ENCODE peak calls at places on chromosomes 11 and 22, in eight cellular contexts. S is HCT116, L is stomach, N is breast epithelium, M is sigmoid colon, Q is transverse colon, H is GM12891, P is prostate gland. E is an unnamed sample.

GRCh38 chr22:30863161-30863833 is 105.3 kb downstream of the MORC2 start:
- DNase-seq in M (peak; percentile 50), N (peak; percentile 45), Q (no peak), H (no peak), L (peak; percentile 24), S (no peak), P (no peak), E (peak; percentile 4)

GRCh38 chr22:36921309-36922096 is 8.1 kb downstream of the CSF2RB start:
- DNase-seq in L (peak; percentile 39), P (no peak), Q (peak; percentile 48), N (no peak), M (no peak), H (no peak), S (no peak), E (peak; percentile 57)

GRCh38 chr11:58922475-58922874 is 16.8 kb upstream of the GLYATL1 start:
- DNase-seq in S (no peak), H (no peak), M (no peak), P (peak; percentile 40), N (no peak), Q (no peak), L (no peak), E (no peak)

GRCh38 chr22:43561421-43562178 is 149.8 kb downstream of the MPPED1 start:
- DNase-seq in M (no peak), H (no peak), S (no peak), P (no peak), N (no peak), L (no peak), Q (no peak), E (no peak)

GRCh38 chr22:32534252-32535215 is 59.9 kb downstream of the FBXO7 start:
- DNase-seq in M (peak; percentile 69), N (no peak), S (no peak), Q (peak; percentile 39), H (no peak), L (peak; percentile 34), P (no peak), E (no peak)

GRCh38 chr11:109037856-109038780 is 373.2 kb downstream of the DDX10 start:
- DNase-seq in H (no peak), Q (no peak), N (no peak), S (no peak), L (no peak), P (no peak), M (no peak), E (no peak)

GRCh38 chr11:13928566-13929251 is 33.8 kb upstream of the SPON1 start:
- DNase-seq in S (no peak), Q (no peak), M (no peak), P (no peak), H (no peak), N (no peak), L (no peak), E (no peak)

GRCh38 chr22:36350751-36351594 is 36.8 kb downstream of the MYH9 start:
- DNase-seq in H (no peak), M (no peak), Q (no peak), P (no peak), S (no peak), L (no peak), N (no peak), E (no peak)

GRCh38 chr22:49964493-49965290 is 4.1 kb downstream of the PIM3 start:
- DNase-seq in Q (peak; percentile 17), H (no peak), L (peak; percentile 28), P (no peak), N (peak; percentile 51), S (no peak), M (peak; percentile 64), E (no peak)

GRCh38 chr11:73213196-73214143 is 4.6 kb upstream of the P2RY2 start:
- DNase-seq in H (no peak), S (no peak), Q (no peak), N (no peak), P (no peak), M (peak; percentile 46), L (no peak), E (no peak)

GRCh38 chr11:104001474-104001873 is 35.0 kb upstream of the DDI1 start:
- DNase-seq in L (no peak), M (no peak), S (no peak), Q (no peak), N (no peak), P (no peak), H (no peak), E (no peak)

GRCh38 chr11:72013765-72014711 is 15.3 kb downstream of the IL18BP start:
- DNase-seq in P (no peak), L (no peak), H (no peak), N (peak; percentile 50), M (no peak), Q (no peak), S (no peak), E (no peak)

GRCh38 chr11:1660025-1660867 is 30.7 kb downstream of the KRTAP5-5 start:
- DNase-seq in Q (no peak), P (no peak), N (peak; percentile 36), H (no peak), S (no peak), M (no peak), L (peak; percentile 20), E (no peak)

GRCh38 chr11:65652511-65653228 is 10.0 kb downstream of the RELA start:
- DNase-seq in H (peak; percentile 99), M (peak; percentile 97), S (peak; percentile 71), Q (peak; percentile 96), L (peak; percentile 95), P (peak; percentile 84), N (peak; percentile 92), E (peak; percentile 100)
- TF ChIP-seq POLR2A in H (peak; percentile 69), M (peak; percentile 76), S (no peak), Q (peak; percentile 67), L (peak; percentile 48), P (peak; percentile 62), N (peak; percentile 56), E (peak; percentile 81)

DNA sequence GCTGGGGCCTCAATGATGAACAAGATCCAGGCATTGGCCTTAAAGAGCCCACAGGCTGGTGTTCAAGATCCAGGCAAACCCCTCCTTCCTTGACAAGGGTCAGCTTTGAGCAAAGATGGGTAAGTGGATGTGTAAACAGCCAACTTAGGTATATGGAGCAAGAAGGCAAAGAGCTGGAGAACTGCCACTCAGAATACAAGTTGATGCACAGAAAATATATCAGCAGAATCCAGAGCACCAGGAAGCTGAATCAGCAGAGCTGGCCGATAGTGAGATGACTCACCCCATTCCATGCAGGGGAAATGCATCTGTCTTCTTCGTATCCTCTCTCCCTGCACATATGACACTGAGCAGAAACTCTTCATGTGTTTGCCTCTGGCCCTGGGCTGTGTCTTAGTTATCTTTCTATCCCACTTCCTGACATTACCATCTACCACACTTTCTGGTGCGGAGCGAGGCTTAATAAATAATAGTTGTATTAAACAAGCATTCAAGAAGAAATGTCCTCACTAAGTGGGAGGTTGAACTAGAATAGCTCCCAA is 57.8 kb downstream of the ENDOD1 start:
- DNase-seq in L (no peak), S (peak; percentile 34), M (peak; percentile 80), Q (no peak), N (no peak), P (no peak), H (no peak), E (no peak)
- TF ChIP-seq POLR2AphosphoS5 in L (peak; percentile 68), S (peak; percentile 27), M (peak; percentile 99), Q (peak; percentile 95), N (peak; percentile 37), P (no peak), H (no peak), E (no peak)

GRCh38 chr22:29767289-29768051 is at the start of gene UQCR10:
- DNase-seq in M (peak; percentile 96), Q (peak; percentile 93), L (peak; percentile 95), S (peak; percentile 85), N (peak; percentile 89), P (peak; percentile 89), H (peak; percentile 85), E (peak; percentile 91)

GRCh38 chr22:29768052-29768680 is 997 bp downstream of the UQCR10 start:
- DNase-seq in Q (no peak), S (no peak), M (no peak), H (no peak), L (no peak), P (no peak), N (no peak), E (no peak)

GRCh38 chr22:29765905-29766631 is 739 bp downstream of the ZMAT5 start:
- DNase-seq in N (no peak), S (no peak), Q (peak; percentile 44), M (no peak), H (peak; percentile 49), P (no peak), L (peak; percentile 28), E (no peak)

GRCh38 chr22:29769723-29770321 is 2.7 kb downstream of the UQCR10 start:
- DNase-seq in Q (no peak), P (no peak), L (no peak), N (no peak), M (no peak), H (no peak), S (no peak), E (no peak)

DNA sequence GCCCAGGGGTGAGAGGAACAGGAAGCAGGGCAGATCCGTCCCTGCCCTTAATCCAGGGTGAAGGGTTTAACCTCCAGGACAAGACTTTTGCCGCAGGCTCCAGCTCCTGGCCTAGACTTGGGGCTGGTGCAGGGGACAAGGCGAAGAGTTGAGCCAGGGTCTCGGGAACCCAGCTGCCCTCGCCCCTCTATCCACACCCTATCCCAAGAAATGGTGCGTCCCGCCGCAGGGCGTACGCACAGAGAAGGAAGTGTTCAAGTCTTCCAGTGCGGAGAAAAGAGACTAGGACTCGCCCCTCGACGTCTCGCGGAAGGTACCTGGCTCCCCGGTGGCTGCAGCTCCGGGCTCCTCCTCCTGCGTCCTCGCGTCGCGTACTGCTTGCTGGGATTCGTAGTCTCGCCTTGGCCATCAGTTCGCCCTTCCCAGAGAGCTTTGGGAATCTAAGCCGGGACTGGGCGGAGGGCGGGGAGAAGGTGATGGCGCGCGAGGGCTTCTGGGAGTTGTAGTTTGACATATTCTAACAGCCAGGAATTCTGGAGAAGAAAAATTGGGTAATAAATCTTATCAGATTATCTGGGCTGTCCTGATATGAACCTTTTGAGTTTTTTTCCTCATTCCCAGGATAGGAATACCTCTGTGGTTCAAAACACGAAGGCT is at the start of gene ZMAT5:
- DNase-seq in N (peak; percentile 96), L (peak; percentile 97), M (peak; percentile 97), S (peak; percentile 97), P (peak; percentile 97), H (peak; percentile 92), Q (peak; percentile 96), E (peak; percentile 97)
- TF ChIP-seq POLR2A in N (peak; percentile 50), L (peak; percentile 38), M (no peak), S (peak; percentile 92), P (peak; percentile 90), H (peak; percentile 62), Q (peak; percentile 94), E (peak; percentile 45)

DNA sequence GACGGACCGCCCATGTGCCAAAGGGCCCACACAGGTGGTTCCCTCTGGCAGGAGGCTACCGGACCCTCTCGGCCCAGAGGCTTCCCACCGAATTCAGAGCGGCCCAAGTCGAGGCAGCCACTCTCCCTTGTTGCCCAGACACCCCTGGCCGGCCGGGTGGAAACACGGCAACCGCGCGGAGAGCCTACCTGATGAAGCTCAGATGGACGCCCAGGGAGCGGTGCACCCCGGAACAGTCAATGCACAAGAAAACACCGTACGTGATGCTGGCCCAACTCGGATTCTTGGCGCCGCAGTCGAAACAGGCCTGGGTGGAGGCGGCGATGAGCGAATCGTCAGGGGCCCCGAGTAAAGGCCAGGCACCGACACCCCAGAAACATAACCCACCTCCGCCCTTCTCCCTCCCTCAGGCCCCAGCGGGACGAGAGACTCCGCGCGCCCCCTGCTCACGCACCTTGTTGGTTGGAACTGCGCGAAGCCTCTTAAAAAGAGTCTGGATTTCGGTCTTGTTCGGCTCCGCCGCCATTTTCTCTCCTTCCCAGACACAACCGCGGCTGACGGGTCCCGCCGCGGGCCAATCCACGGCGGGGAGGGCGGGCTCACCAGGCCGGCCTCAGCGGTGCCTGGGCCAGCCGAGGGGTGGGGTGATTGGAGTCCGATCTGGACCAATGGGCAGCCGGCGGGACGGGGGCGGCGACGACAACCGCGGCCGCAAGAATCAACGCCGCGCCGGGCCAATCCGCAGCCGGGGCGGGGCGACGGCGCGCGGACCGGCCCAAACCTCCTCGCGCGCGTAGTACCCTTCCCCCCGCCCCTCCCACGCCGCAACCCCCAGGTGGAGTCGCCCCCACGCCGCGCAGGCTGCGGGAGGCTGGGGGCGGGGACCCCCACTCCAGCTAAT is at the start of gene ARFGAP2:
- DNase-seq in P (peak; percentile 98), N (peak; percentile 95), Q (peak; percentile 97), L (peak; percentile 98), S (peak; percentile 86), M (peak; percentile 98), H (peak; percentile 100), E (peak; percentile 100)
- TF ChIP-seq POLR2AphosphoS5 in P (peak; percentile 91), N (no peak), Q (peak; percentile 50), L (peak; percentile 90), S (peak; percentile 75), M (peak; percentile 90), H (no peak), E (no peak)

E was measured in GM12892.